ENCODE peak calls at places on chromosome 10, in seven cellular contexts. One of them, this sample, is unnamed.

GRCh38 chr10:25869067-25869591 is 64.9 kb upstream of the MYO3A start:
- DNase-seq in HCT116: no peak
- DNase-seq in right lobe of liver: no peak
- DNase-seq in esophagus muscularis mucosa: no peak
- DNase-seq in suprapubic skin: no peak
- DNase-seq in NB4: no peak
- DNase-seq in tibial nerve: no peak
- DNase-seq in this sample: no peak

GRCh38 chr10:116620423-116621400 is at the start of gene PNLIPRP2:
- DNase-seq in HCT116: no peak
- DNase-seq in right lobe of liver: no peak
- DNase-seq in esophagus muscularis mucosa: no peak
- DNase-seq in suprapubic skin: no peak
- DNase-seq in NB4: no peak
- DNase-seq in tibial nerve: no peak
- DNase-seq in this sample: peak; percentile 85

GRCh38 chr10:11655839-11656238 is 44.4 kb upstream of the USP6NL start:
- DNase-seq in HCT116: no peak
- DNase-seq in right lobe of liver: no peak
- DNase-seq in esophagus muscularis mucosa: no peak
- DNase-seq in suprapubic skin: no peak
- DNase-seq in NB4: no peak
- DNase-seq in tibial nerve: no peak
- DNase-seq in this sample: no peak

GRCh38 chr10:109592391-109592790 is 330.9 kb downstream of the XPNPEP1 start:
- DNase-seq in HCT116: no peak
- DNase-seq in right lobe of liver: no peak
- DNase-seq in esophagus muscularis mucosa: no peak
- DNase-seq in suprapubic skin: no peak
- DNase-seq in NB4: no peak
- DNase-seq in tibial nerve: no peak
- DNase-seq in this sample: no peak

GRCh38 chr10:90859321-90859751 is 1.5 kb upstream of the HTR7 start:
- DNase-seq in HCT116: peak; percentile 69
- DNase-seq in right lobe of liver: no peak
- DNase-seq in esophagus muscularis mucosa: no peak
- DNase-seq in suprapubic skin: no peak
- DNase-seq in NB4: peak; percentile 77
- DNase-seq in tibial nerve: no peak
- DNase-seq in this sample: no peak

GRCh38 chr10:117464176-117464575 is 78.4 kb upstream of the EMX2 start:
- DNase-seq in HCT116: no peak
- DNase-seq in right lobe of liver: no peak
- DNase-seq in esophagus muscularis mucosa: no peak
- DNase-seq in suprapubic skin: no peak
- DNase-seq in NB4: no peak
- DNase-seq in tibial nerve: no peak
- DNase-seq in this sample: no peak

GRCh38 chr10:112953075-112953501 is 3.0 kb downstream of the TCF7L2 start:
- DNase-seq in HCT116: no peak
- DNase-seq in right lobe of liver: peak; percentile 51
- DNase-seq in esophagus muscularis mucosa: no peak
- DNase-seq in suprapubic skin: no peak
- DNase-seq in NB4: no peak
- DNase-seq in tibial nerve: no peak
- DNase-seq in this sample: no peak

GRCh38 chr10:117366741-117367140 is 8.5 kb downstream of the PDZD8 start:
- DNase-seq in HCT116: no peak
- DNase-seq in right lobe of liver: no peak
- DNase-seq in esophagus muscularis mucosa: no peak
- DNase-seq in suprapubic skin: no peak
- DNase-seq in NB4: no peak
- DNase-seq in tibial nerve: no peak
- DNase-seq in this sample: no peak

GRCh38 chr10:107966817-107967216 is 802.3 kb upstream of the SORCS1 start:
- DNase-seq in HCT116: no peak
- DNase-seq in right lobe of liver: no peak
- DNase-seq in esophagus muscularis mucosa: no peak
- DNase-seq in suprapubic skin: no peak
- DNase-seq in NB4: no peak
- DNase-seq in tibial nerve: no peak
- DNase-seq in this sample: no peak

GRCh38 chr10:116226766-116227165 is 46.2 kb downstream of the GFRA1 start:
- DNase-seq in HCT116: no peak
- DNase-seq in right lobe of liver: no peak
- DNase-seq in esophagus muscularis mucosa: no peak
- DNase-seq in suprapubic skin: no peak
- DNase-seq in NB4: no peak
- DNase-seq in tibial nerve: no peak
- DNase-seq in this sample: no peak

GRCh38 chr10:58513189-58514101 is 773 bp downstream of the BICC1 start:
- DNase-seq in HCT116: no peak
- DNase-seq in right lobe of liver: peak; percentile 23
- DNase-seq in esophagus muscularis mucosa: peak; percentile 94
- DNase-seq in suprapubic skin: peak; percentile 87
- DNase-seq in NB4: peak; percentile 44
- DNase-seq in tibial nerve: peak; percentile 60
- DNase-seq in this sample: peak; percentile 66

GRCh38 chr10:72069751-72070501 is 18.4 kb downstream of the SPOCK2 start:
- DNase-seq in HCT116: no peak
- DNase-seq in right lobe of liver: no peak
- DNase-seq in esophagus muscularis mucosa: no peak
- DNase-seq in suprapubic skin: no peak
- DNase-seq in NB4: peak; percentile 38
- DNase-seq in tibial nerve: no peak
- DNase-seq in this sample: no peak

GRCh38 chr10:43117031-43117776 is 21.0 kb upstream of the CSGALNACT2 start:
- DNase-seq in HCT116: no peak
- DNase-seq in right lobe of liver: no peak
- DNase-seq in esophagus muscularis mucosa: no peak
- DNase-seq in suprapubic skin: peak; percentile 46
- DNase-seq in NB4: no peak
- DNase-seq in tibial nerve: no peak
- DNase-seq in this sample: no peak

GRCh38 chr10:11908536-11908935 is 85.4 kb downstream of the PROSER2 start:
- DNase-seq in HCT116: no peak
- DNase-seq in right lobe of liver: no peak
- DNase-seq in esophagus muscularis mucosa: no peak
- DNase-seq in suprapubic skin: no peak
- DNase-seq in NB4: no peak
- DNase-seq in tibial nerve: no peak
- DNase-seq in this sample: peak; percentile 35

GRCh38 chr10:80454526-80455460 is 683 bp downstream of the TSPAN14 start:
- DNase-seq in HCT116: no peak
- DNase-seq in right lobe of liver: peak; percentile 67
- DNase-seq in esophagus muscularis mucosa: no peak
- DNase-seq in suprapubic skin: peak; percentile 76
- DNase-seq in NB4: peak; percentile 68
- DNase-seq in tibial nerve: no peak
- DNase-seq in this sample: peak; percentile 87

DNA sequence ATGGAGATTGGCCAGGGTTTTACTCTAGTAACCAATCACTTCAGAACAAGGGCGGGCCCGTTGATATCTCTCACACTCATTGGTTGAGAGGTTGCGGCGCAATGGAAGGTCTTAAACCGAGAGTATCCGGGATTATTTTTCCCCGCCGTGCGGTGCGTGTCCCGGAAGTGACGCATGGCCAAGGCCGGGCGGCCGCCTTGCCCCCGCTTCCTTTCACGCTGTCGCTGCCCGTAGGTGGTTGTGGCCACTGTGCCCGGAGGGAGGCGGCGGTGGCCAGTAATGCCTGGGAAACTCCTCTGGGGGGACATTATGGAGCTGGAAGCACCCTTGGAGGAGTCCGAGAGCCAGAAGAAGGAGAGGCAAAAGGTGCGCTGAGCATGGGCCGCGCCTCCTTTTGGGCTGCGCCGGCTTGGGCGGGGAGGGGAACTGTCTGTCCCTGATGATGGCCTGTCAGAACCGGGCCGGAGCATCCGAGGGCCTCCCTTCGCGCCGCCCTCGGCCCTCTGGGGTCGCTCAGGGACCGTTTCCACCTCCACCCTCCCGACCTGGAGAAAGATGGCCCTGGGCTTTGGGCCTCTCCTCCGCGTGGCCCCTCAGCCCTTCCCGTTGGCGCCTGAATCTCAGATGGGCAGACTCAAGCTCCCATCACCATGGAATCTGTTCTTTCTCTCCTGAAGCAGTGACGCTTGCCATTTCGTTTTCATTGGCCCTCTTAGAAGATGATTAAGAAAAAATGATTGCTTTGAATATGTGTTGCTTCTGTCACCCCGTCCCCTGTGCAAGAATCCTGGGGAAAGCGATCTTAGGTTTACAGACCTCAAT is at the start of gene DDX50:
- DNase-seq in HCT116: peak; percentile 96
- DNase-seq in right lobe of liver: peak; percentile 96
- DNase-seq in esophagus muscularis mucosa: peak; percentile 99
- DNase-seq in suprapubic skin: peak; percentile 98
- DNase-seq in NB4: peak; percentile 100
- DNase-seq in tibial nerve: peak; percentile 96
- DNase-seq in this sample: peak; percentile 97
- TF ChIP-seq POLR2A in HCT116: peak; percentile 73
- TF ChIP-seq POLR2A in right lobe of liver: peak; percentile 84
- TF ChIP-seq POLR2A in esophagus muscularis mucosa: peak; percentile 66
- TF ChIP-seq POLR2A in suprapubic skin: no peak
- TF ChIP-seq POLR2A in NB4: peak; percentile 84
- TF ChIP-seq POLR2A in tibial nerve: peak; percentile 72
- TF ChIP-seq POLR2A in this sample: peak; percentile 48

GRCh38 chr10:35608317-35608672 is 3.2 kb downstream of the GJD4 start:
- DNase-seq in HCT116: no peak
- DNase-seq in right lobe of liver: no peak
- DNase-seq in esophagus muscularis mucosa: no peak
- DNase-seq in suprapubic skin: no peak
- DNase-seq in NB4: no peak
- DNase-seq in tibial nerve: no peak
- DNase-seq in this sample: no peak
- H3K4me3 ChIP-seq in HCT116: no peak overlapping the region
- H3K4me3 ChIP-seq in right lobe of liver: peak overlapping the region; percentile 36
- H3K4me3 ChIP-seq in esophagus muscularis mucosa: peak overlapping the region; percentile 55
- H3K4me3 ChIP-seq in suprapubic skin: peak overlapping the region; percentile 55
- H3K4me3 ChIP-seq in NB4: no peak overlapping the region
- H3K4me3 ChIP-seq in tibial nerve: peak overlapping the region; percentile 51
- H3K4me3 ChIP-seq in this sample: peak overlapping the region; percentile 27

GRCh38 chr10:95392711-95393164 is 101.9 kb upstream of the PDLIM1 start:
- DNase-seq in HCT116: no peak
- DNase-seq in right lobe of liver: no peak
- DNase-seq in esophagus muscularis mucosa: no peak
- DNase-seq in suprapubic skin: no peak
- DNase-seq in NB4: no peak
- DNase-seq in tibial nerve: no peak
- DNase-seq in this sample: no peak
- TF ChIP-seq POLR2A in HCT116: no peak
- TF ChIP-seq POLR2A in right lobe of liver: no peak
- TF ChIP-seq POLR2A in esophagus muscularis mucosa: no peak
- TF ChIP-seq POLR2A in suprapubic skin: no peak
- TF ChIP-seq POLR2A in NB4: no peak
- TF ChIP-seq POLR2A in tibial nerve: no peak
- TF ChIP-seq POLR2A in this sample: no peak

GRCh38 chr10:97384641-97385040 is 16.5 kb downstream of the RRP12 start:
- DNase-seq in HCT116: no peak
- DNase-seq in right lobe of liver: no peak
- DNase-seq in esophagus muscularis mucosa: no peak
- DNase-seq in suprapubic skin: no peak
- DNase-seq in NB4: no peak
- DNase-seq in tibial nerve: no peak
- DNase-seq in this sample: no peak

GRCh38 chr10:97381626-97382025 is 19.5 kb downstream of the RRP12 start:
- DNase-seq in HCT116: no peak
- DNase-seq in right lobe of liver: no peak
- DNase-seq in esophagus muscularis mucosa: no peak
- DNase-seq in suprapubic skin: no peak
- DNase-seq in NB4: no peak
- DNase-seq in tibial nerve: no peak
- DNase-seq in this sample: no peak

GRCh38 chr10:97385565-97385964 is 15.6 kb downstream of the RRP12 start:
- DNase-seq in HCT116: no peak
- DNase-seq in right lobe of liver: no peak
- DNase-seq in esophagus muscularis mucosa: no peak
- DNase-seq in suprapubic skin: no peak
- DNase-seq in NB4: no peak
- DNase-seq in tibial nerve: no peak
- DNase-seq in this sample: no peak

GRCh38 chr10:97384156-97384555 is 17.0 kb downstream of the RRP12 start:
- DNase-seq in HCT116: no peak
- DNase-seq in right lobe of liver: no peak
- DNase-seq in esophagus muscularis mucosa: no peak
- DNase-seq in suprapubic skin: no peak
- DNase-seq in NB4: no peak
- DNase-seq in tibial nerve: no peak
- DNase-seq in this sample: no peak

DNA sequence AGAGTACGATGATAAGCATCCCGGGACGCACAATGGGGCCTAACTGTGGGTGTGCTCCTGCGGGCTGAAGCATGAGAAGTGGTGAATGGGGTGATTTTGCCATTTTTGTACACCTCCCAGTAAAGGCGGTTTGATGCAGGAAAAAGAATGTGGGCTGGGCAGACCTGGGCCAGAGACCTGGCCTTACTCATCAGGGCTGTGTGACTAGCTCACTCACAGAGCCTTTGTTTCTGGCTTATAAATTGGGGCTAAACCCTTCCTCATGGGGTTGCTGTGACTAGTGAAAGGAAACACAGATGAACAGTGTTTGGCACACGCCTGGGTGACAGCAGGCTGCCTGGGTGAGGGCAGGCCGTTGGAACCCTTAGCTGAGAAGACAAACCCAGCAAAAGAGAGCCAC is 18.0 kb downstream of the RRP12 start:
- DNase-seq in HCT116: no peak
- DNase-seq in right lobe of liver: no peak
- DNase-seq in esophagus muscularis mucosa: no peak
- DNase-seq in suprapubic skin: no peak
- DNase-seq in NB4: no peak
- DNase-seq in tibial nerve: no peak
- DNase-seq in this sample: no peak
- H3K4me3 ChIP-seq in HCT116: no peak overlapping the region
- H3K4me3 ChIP-seq in right lobe of liver: no peak overlapping the region
- H3K4me3 ChIP-seq in esophagus muscularis mucosa: no peak overlapping the region
- H3K4me3 ChIP-seq in suprapubic skin: no peak overlapping the region
- H3K4me3 ChIP-seq in NB4: no peak overlapping the region
- H3K4me3 ChIP-seq in tibial nerve: no peak overlapping the region
- H3K4me3 ChIP-seq in this sample: no peak overlapping the region

GRCh38 chr10:61764486-61764885 is 101.8 kb downstream of the CABCOCO1 start:
- DNase-seq in HCT116: no peak
- DNase-seq in right lobe of liver: no peak
- DNase-seq in esophagus muscularis mucosa: no peak
- DNase-seq in suprapubic skin: no peak
- DNase-seq in NB4: no peak
- DNase-seq in tibial nerve: no peak
- DNase-seq in this sample: no peak

GRCh38 chr10:61766927-61767326 is 104.2 kb downstream of the CABCOCO1 start:
- DNase-seq in HCT116: no peak
- DNase-seq in right lobe of liver: no peak
- DNase-seq in esophagus muscularis mucosa: no peak
- DNase-seq in suprapubic skin: no peak
- DNase-seq in NB4: no peak
- DNase-seq in tibial nerve: no peak
- DNase-seq in this sample: no peak

GRCh38 chr10:61763778-61764177 is 101.0 kb downstream of the CABCOCO1 start:
- DNase-seq in HCT116: no peak
- DNase-seq in right lobe of liver: no peak
- DNase-seq in esophagus muscularis mucosa: no peak
- DNase-seq in suprapubic skin: no peak
- DNase-seq in NB4: no peak
- DNase-seq in tibial nerve: no peak
- DNase-seq in this sample: no peak

GRCh38 chr10:61761825-61762217 is 99.1 kb downstream of the CABCOCO1 start:
- DNase-seq in HCT116: no peak
- DNase-seq in right lobe of liver: no peak
- DNase-seq in esophagus muscularis mucosa: no peak
- DNase-seq in suprapubic skin: no peak
- DNase-seq in NB4: no peak
- DNase-seq in tibial nerve: no peak
- DNase-seq in this sample: no peak

GRCh38 chr10:61765176-61766087 is 102.7 kb downstream of the CABCOCO1 start:
- DNase-seq in HCT116: no peak
- DNase-seq in right lobe of liver: no peak
- DNase-seq in esophagus muscularis mucosa: no peak
- DNase-seq in suprapubic skin: no peak
- DNase-seq in NB4: peak; percentile 42
- DNase-seq in tibial nerve: no peak
- DNase-seq in this sample: no peak
- TF ChIP-seq POLR2A in HCT116: no peak
- TF ChIP-seq POLR2A in right lobe of liver: no peak
- TF ChIP-seq POLR2A in esophagus muscularis mucosa: no peak
- TF ChIP-seq POLR2A in suprapubic skin: no peak
- TF ChIP-seq POLR2A in NB4: no peak
- TF ChIP-seq POLR2A in tibial nerve: no peak
- TF ChIP-seq POLR2A in this sample: no peak